ENCODE peak calls at places on chromosome 1, in seven cellular contexts. K is AG10803, F is kidney, G is adrenal gland, E is body of pancreas, R is neural progenitor cell, A is astrocyte. T is an unnamed sample.

GRCh38 chr1:207867136-207868081 is 43.5 kb downstream of the CD34 start:
- DNase-seq in F (peak; percentile 83), G (peak; percentile 93), E (peak; percentile 62), A (no peak), K (no peak), R (no peak), T (peak; percentile 60)

GRCh38 chr1:2796890-2797740 is 4.4 kb downstream of the TTC34 start:
- DNase-seq in K (no peak), G (no peak), F (peak; percentile 45), E (no peak), R (no peak), A (no peak), T (no peak)

GRCh38 chr1:180273066-180273465 is 43.0 kb downstream of the LHX4 start:
- DNase-seq in K (no peak), G (no peak), A (no peak), R (no peak), F (no peak), E (no peak), T (no peak)

GRCh38 chr1:31111290-31111951 is 45.9 kb upstream of the PUM1 start:
- DNase-seq in G (peak; percentile 84), R (peak; percentile 72), F (no peak), E (peak; percentile 24), K (peak; percentile 77), A (peak; percentile 52), T (peak; percentile 63)

GRCh38 chr1:223700942-223701637 is 11.2 kb upstream of the CAPN2 start:
- DNase-seq in G (peak; percentile 87), R (no peak), A (peak; percentile 97), K (peak; percentile 96), F (peak; percentile 89), E (no peak), T (peak; percentile 90)

GRCh38 chr1:66730462-66730861 is 21.8 kb upstream of the DYNLT5 start:
- DNase-seq in E (no peak), F (no peak), R (no peak), G (no peak), K (no peak), A (no peak), T (no peak)

GRCh38 chr1:183432548-183432875 is 14.3 kb upstream of the NMNAT2 start:
- DNase-seq in R (no peak), A (no peak), E (no peak), G (no peak), K (no peak), F (no peak), T (no peak)

GRCh38 chr1:13943055-13943454 is 243.1 kb downstream of the PRDM2 start:
- DNase-seq in G (no peak), A (no peak), F (no peak), K (no peak), R (no peak), E (no peak), T (no peak)

GRCh38 chr1:11738783-11739182 is 2.8 kb downstream of the AGTRAP start:
- DNase-seq in A (no peak), F (no peak), G (no peak), E (no peak), K (no peak), R (no peak), T (no peak)

GRCh38 chr1:222950892-222951291 is 136.1 kb downstream of the DISP1 start:
- DNase-seq in K (no peak), E (no peak), R (no peak), A (no peak), G (no peak), F (no peak), T (no peak)

GRCh38 chr1:193476748-193477147 is 290.3 kb upstream of the B3GALT2 start:
- DNase-seq in R (no peak), K (no peak), F (no peak), G (no peak), E (no peak), A (no peak), T (no peak)

GRCh38 chr1:13708380-13709010 is 8.5 kb downstream of the PRDM2 start:
- DNase-seq in G (no peak), R (no peak), A (no peak), F (no peak), E (no peak), K (no peak), T (no peak)

GRCh38 chr1:156726549-156727226 is 1.6 kb upstream of the METTL25B start:
- DNase-seq in A (peak; percentile 31), E (no peak), F (peak; percentile 54), K (peak; percentile 74), R (peak; percentile 76), G (peak; percentile 78), T (peak; percentile 75)

GRCh38 chr1:206860165-206860564 is 5.3 kb upstream of the IL20 start:
- DNase-seq in E (no peak), R (no peak), A (no peak), G (no peak), F (no peak), K (no peak), T (no peak)
- H3K4me3 ChIP-seq in E (no peak overlapping the region), R (no peak overlapping the region), A (no peak overlapping the region), G (no peak overlapping the region), F (no peak overlapping the region), K (no peak overlapping the region), T (no peak overlapping the region)

GRCh38 chr1:155607708-155608107 is 2.3 kb upstream of the MSTO1 start:
- DNase-seq in F (no peak), A (no peak), K (no peak), E (no peak), R (no peak), G (no peak), T (no peak)
- TF ChIP-seq CTCF in F (no peak), A (no peak), K (no peak), E (no peak), R (no peak), G (no peak), T (no peak)

DNA sequence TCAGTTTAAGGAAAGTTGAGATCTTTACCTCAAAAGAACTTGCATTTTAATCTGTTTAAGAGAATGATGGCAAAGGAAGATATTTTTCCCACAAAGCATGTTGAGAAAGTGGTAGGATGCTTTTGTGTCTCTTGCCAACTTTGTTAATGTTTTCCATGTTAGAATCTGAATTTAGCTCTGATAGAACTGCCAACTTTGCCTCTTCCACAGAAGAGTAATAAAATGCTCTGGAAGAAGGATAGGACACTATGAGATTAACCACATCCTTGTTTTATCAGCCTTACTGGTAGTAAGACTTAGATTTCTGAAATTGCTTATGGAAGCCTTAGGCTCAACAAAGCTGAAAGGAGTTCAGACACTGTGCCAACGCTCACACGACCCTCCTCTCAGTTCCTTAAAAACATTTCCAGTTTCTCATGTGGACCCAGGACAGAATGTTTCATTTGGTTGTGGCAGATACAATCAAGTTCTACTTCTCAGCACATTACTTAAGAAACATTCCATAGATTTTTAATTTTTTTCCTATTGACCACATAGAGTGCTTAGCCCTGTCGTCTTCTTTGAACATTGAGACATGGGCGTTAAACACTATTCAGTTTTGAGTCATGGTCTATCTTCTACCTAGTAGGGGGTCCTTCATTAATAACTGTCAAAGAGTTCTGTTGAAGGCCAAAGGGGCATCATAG is 59.0 kb downstream of the MTR start:
- DNase-seq in A (peak; percentile 78), K (peak; percentile 84), G (no peak), F (no peak), R (no peak), E (no peak), T (peak; percentile 46)
- H3K4me3 ChIP-seq in A (no peak overlapping the region), K (no peak overlapping the region), G (no peak overlapping the region), F (no peak overlapping the region), R (no peak overlapping the region), E (no peak overlapping the region), T (no peak overlapping the region)

DNA sequence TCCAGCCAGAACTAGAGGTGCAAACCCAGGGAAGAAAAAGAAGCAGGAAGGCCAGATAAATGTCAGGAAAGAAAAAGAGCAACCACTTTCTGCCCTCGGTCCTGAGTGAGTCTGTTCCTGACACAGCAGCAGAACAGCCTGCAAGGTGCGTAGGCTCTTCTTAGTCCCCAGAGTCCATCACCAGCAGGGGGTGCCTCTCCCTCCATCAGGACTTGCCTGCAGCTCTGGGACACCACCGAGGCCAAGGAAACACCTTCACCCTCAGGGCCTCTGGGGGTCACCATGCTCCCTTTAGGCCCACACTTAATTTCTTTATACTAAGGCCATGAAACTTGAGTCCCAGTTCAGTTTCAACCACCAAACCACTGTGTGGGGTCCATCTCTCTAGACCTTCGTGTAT is 43.7 kb upstream of the NFASC start:
- DNase-seq in G (no peak), A (no peak), K (peak; percentile 37), E (no peak), R (peak; percentile 68), F (no peak), T (no peak)
- TF ChIP-seq CTCF in G (no peak), A (peak; percentile 19), K (peak; percentile 55), E (no peak), R (peak; percentile 48), F (peak; percentile 17), T (peak; percentile 12)

T was measured in fibroblast of villous mesenchyme.